ENCODE peak calls at places on chromosomes 11 and 22, in ten cellular contexts. One of them, this sample, is unnamed.

GRCh38 chr11:43992834-43993637 is 50.6 kb downstream of the C11orf96 start:
- DNase-seq in H9: no peak
- DNase-seq in pancreas: no peak
- DNase-seq in neural progenitor cell: no peak
- DNase-seq in lung: no peak
- DNase-seq in choroid plexus epithelial cell: peak; percentile 35
- DNase-seq in tibial nerve: no peak
- DNase-seq in thoracic aorta: no peak
- DNase-seq in body of pancreas: no peak
- DNase-seq in foreskin fibroblast: peak; percentile 57
- DNase-seq in this sample: no peak

GRCh38 chr22:50276143-50276542 is 6.0 kb upstream of the MAPK11 start:
- DNase-seq in H9: peak; percentile 54
- DNase-seq in pancreas: peak; percentile 59
- DNase-seq in neural progenitor cell: no peak
- DNase-seq in lung: peak; percentile 75
- DNase-seq in choroid plexus epithelial cell: peak; percentile 76
- DNase-seq in tibial nerve: peak; percentile 22
- DNase-seq in thoracic aorta: no peak
- DNase-seq in body of pancreas: peak; percentile 59
- DNase-seq in foreskin fibroblast: peak; percentile 75
- DNase-seq in this sample: peak; percentile 85

GRCh38 chr11:123302751-123303195 is 107.7 kb upstream of the CLMP start:
- DNase-seq in H9: no peak
- DNase-seq in pancreas: no peak
- DNase-seq in neural progenitor cell: peak; percentile 27
- DNase-seq in lung: no peak
- DNase-seq in choroid plexus epithelial cell: peak; percentile 55
- DNase-seq in tibial nerve: no peak
- DNase-seq in thoracic aorta: no peak
- DNase-seq in body of pancreas: no peak
- DNase-seq in foreskin fibroblast: peak; percentile 58
- DNase-seq in this sample: peak; percentile 46

GRCh38 chr11:59207988-59208432 is 4.7 kb downstream of the MPEG1 start:
- DNase-seq in H9: no peak
- DNase-seq in pancreas: peak; percentile 26
- DNase-seq in neural progenitor cell: peak; percentile 62
- DNase-seq in lung: no peak
- DNase-seq in choroid plexus epithelial cell: peak; percentile 86
- DNase-seq in tibial nerve: peak; percentile 55
- DNase-seq in thoracic aorta: no peak
- DNase-seq in body of pancreas: peak; percentile 60
- DNase-seq in foreskin fibroblast: peak; percentile 74
- DNase-seq in this sample: peak; percentile 48

GRCh38 chr22:45476814-45477213 is 25.9 kb upstream of the FBLN1 start:
- DNase-seq in H9: no peak
- DNase-seq in pancreas: no peak
- DNase-seq in neural progenitor cell: no peak
- DNase-seq in lung: no peak
- DNase-seq in choroid plexus epithelial cell: no peak
- DNase-seq in tibial nerve: peak; percentile 68
- DNase-seq in thoracic aorta: no peak
- DNase-seq in body of pancreas: no peak
- DNase-seq in foreskin fibroblast: peak; percentile 78
- DNase-seq in this sample: no peak

GRCh38 chr22:46076651-46077339 is 73.5 kb upstream of the PPARA start:
- DNase-seq in H9: no peak
- DNase-seq in pancreas: no peak
- DNase-seq in neural progenitor cell: no peak
- DNase-seq in lung: peak; percentile 57
- DNase-seq in choroid plexus epithelial cell: peak; percentile 44
- DNase-seq in tibial nerve: no peak
- DNase-seq in thoracic aorta: no peak
- DNase-seq in body of pancreas: peak; percentile 64
- DNase-seq in foreskin fibroblast: peak; percentile 87
- DNase-seq in this sample: no peak

GRCh38 chr11:60872124-60872951 is 5.0 kb downstream of the ZP1 start:
- DNase-seq in H9: no peak
- DNase-seq in pancreas: no peak
- DNase-seq in neural progenitor cell: no peak
- DNase-seq in lung: no peak
- DNase-seq in choroid plexus epithelial cell: peak; percentile 91
- DNase-seq in tibial nerve: peak; percentile 80
- DNase-seq in thoracic aorta: no peak
- DNase-seq in body of pancreas: no peak
- DNase-seq in foreskin fibroblast: peak; percentile 90
- DNase-seq in this sample: peak; percentile 38

GRCh38 chr11:2151500-2152257 is 9.3 kb downstream of the INS start:
- DNase-seq in H9: peak; percentile 84
- DNase-seq in pancreas: peak; percentile 87
- DNase-seq in neural progenitor cell: peak; percentile 94
- DNase-seq in lung: peak; percentile 78
- DNase-seq in choroid plexus epithelial cell: peak; percentile 82
- DNase-seq in tibial nerve: peak; percentile 80
- DNase-seq in thoracic aorta: peak; percentile 11
- DNase-seq in body of pancreas: peak; percentile 87
- DNase-seq in foreskin fibroblast: peak; percentile 84
- DNase-seq in this sample: peak; percentile 81

GRCh38 chr22:47736166-47737034 is 974.0 kb downstream of the TBC1D22A start:
- DNase-seq in H9: no peak
- DNase-seq in pancreas: no peak
- DNase-seq in neural progenitor cell: no peak
- DNase-seq in lung: no peak
- DNase-seq in choroid plexus epithelial cell: no peak
- DNase-seq in tibial nerve: no peak
- DNase-seq in thoracic aorta: no peak
- DNase-seq in body of pancreas: no peak
- DNase-seq in foreskin fibroblast: no peak
- DNase-seq in this sample: no peak

GRCh38 chr11:117816846-117817212 is 7.7 kb downstream of the FXYD2 start:
- DNase-seq in H9: no peak
- DNase-seq in pancreas: no peak
- DNase-seq in neural progenitor cell: no peak
- DNase-seq in lung: no peak
- DNase-seq in choroid plexus epithelial cell: no peak
- DNase-seq in tibial nerve: no peak
- DNase-seq in thoracic aorta: no peak
- DNase-seq in body of pancreas: peak; percentile 25
- DNase-seq in foreskin fibroblast: no peak
- DNase-seq in this sample: no peak

GRCh38 chr22:40799008-40799407 is 20.1 kb downstream of the SLC25A17 start:
- DNase-seq in H9: no peak
- DNase-seq in pancreas: no peak
- DNase-seq in neural progenitor cell: no peak
- DNase-seq in lung: no peak
- DNase-seq in choroid plexus epithelial cell: no peak
- DNase-seq in tibial nerve: no peak
- DNase-seq in thoracic aorta: no peak
- DNase-seq in body of pancreas: no peak
- DNase-seq in foreskin fibroblast: no peak
- DNase-seq in this sample: no peak

GRCh38 chr11:70397983-70398833 is at the start of gene CTTN:
- DNase-seq in H9: peak; percentile 96
- DNase-seq in pancreas: peak; percentile 85
- DNase-seq in neural progenitor cell: peak; percentile 98
- DNase-seq in lung: peak; percentile 75
- DNase-seq in choroid plexus epithelial cell: peak; percentile 89
- DNase-seq in tibial nerve: peak; percentile 77
- DNase-seq in thoracic aorta: peak; percentile 38
- DNase-seq in body of pancreas: peak; percentile 86
- DNase-seq in foreskin fibroblast: peak; percentile 91
- DNase-seq in this sample: peak; percentile 96

GRCh38 chr11:114304969-114305368 is 8.8 kb downstream of the NNMT start:
- DNase-seq in H9: no peak
- DNase-seq in pancreas: no peak
- DNase-seq in neural progenitor cell: no peak
- DNase-seq in lung: no peak
- DNase-seq in choroid plexus epithelial cell: no peak
- DNase-seq in tibial nerve: no peak
- DNase-seq in thoracic aorta: no peak
- DNase-seq in body of pancreas: no peak
- DNase-seq in foreskin fibroblast: no peak
- DNase-seq in this sample: no peak

GRCh38 chr11:73100578-73100977 is 41.5 kb downstream of the FCHSD2 start:
- DNase-seq in H9: no peak
- DNase-seq in pancreas: no peak
- DNase-seq in neural progenitor cell: no peak
- DNase-seq in lung: no peak
- DNase-seq in choroid plexus epithelial cell: no peak
- DNase-seq in tibial nerve: no peak
- DNase-seq in thoracic aorta: no peak
- DNase-seq in body of pancreas: no peak
- DNase-seq in foreskin fibroblast: no peak
- DNase-seq in this sample: no peak
- TF ChIP-seq CTCF in H9: no peak
- TF ChIP-seq CTCF in pancreas: no peak
- TF ChIP-seq CTCF in neural progenitor cell: no peak
- TF ChIP-seq CTCF in lung: no peak
- TF ChIP-seq CTCF in choroid plexus epithelial cell: no peak
- TF ChIP-seq CTCF in tibial nerve: no peak
- TF ChIP-seq CTCF in thoracic aorta: no peak
- TF ChIP-seq CTCF in body of pancreas: no peak
- TF ChIP-seq CTCF in foreskin fibroblast: no peak
- TF ChIP-seq CTCF in this sample: no peak

DNA sequence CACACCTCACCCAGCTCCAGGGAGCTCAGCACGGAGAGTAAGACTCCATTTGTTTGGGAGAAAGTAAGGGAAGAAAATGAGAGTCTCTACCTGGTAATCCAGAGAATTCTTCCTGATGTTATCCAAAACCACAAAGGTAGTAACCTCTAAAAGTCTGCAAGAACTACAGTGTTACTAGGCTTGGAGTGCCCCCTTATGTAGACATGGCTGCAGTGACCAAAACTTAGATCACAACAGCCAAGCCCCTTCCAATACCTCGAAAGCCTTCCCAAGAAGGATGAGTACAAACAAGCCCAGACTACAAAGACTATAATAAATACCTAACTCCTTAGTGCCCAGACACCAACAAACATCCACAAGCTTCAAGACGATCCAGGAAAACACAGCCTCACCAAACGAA is 4.9 kb downstream of the UBE2L6 start:
- DNase-seq in H9: no peak
- DNase-seq in pancreas: no peak
- DNase-seq in neural progenitor cell: no peak
- DNase-seq in lung: no peak
- DNase-seq in choroid plexus epithelial cell: no peak
- DNase-seq in tibial nerve: no peak
- DNase-seq in thoracic aorta: no peak
- DNase-seq in body of pancreas: no peak
- DNase-seq in foreskin fibroblast: no peak
- DNase-seq in this sample: no peak
- TF ChIP-seq CTCF in H9: peak; percentile 65
- TF ChIP-seq CTCF in pancreas: no peak
- TF ChIP-seq CTCF in neural progenitor cell: peak; percentile 41
- TF ChIP-seq CTCF in lung: no peak
- TF ChIP-seq CTCF in choroid plexus epithelial cell: no peak
- TF ChIP-seq CTCF in tibial nerve: no peak
- TF ChIP-seq CTCF in thoracic aorta: no peak
- TF ChIP-seq CTCF in body of pancreas: no peak
- TF ChIP-seq CTCF in foreskin fibroblast: no peak
- TF ChIP-seq CTCF in this sample: no peak

GRCh38 chr22:17205432-17205831 is 13.8 kb downstream of the ADA2 start:
- DNase-seq in H9: no peak
- DNase-seq in pancreas: no peak
- DNase-seq in neural progenitor cell: no peak
- DNase-seq in lung: no peak
- DNase-seq in choroid plexus epithelial cell: no peak
- DNase-seq in tibial nerve: no peak
- DNase-seq in thoracic aorta: no peak
- DNase-seq in body of pancreas: no peak
- DNase-seq in foreskin fibroblast: no peak
- DNase-seq in this sample: peak; percentile 59

GRCh38 chr22:17198188-17199130 is 20.8 kb downstream of the ADA2 start:
- DNase-seq in H9: peak; percentile 93
- DNase-seq in pancreas: no peak
- DNase-seq in neural progenitor cell: peak; percentile 98
- DNase-seq in lung: no peak
- DNase-seq in choroid plexus epithelial cell: peak; percentile 23
- DNase-seq in tibial nerve: no peak
- DNase-seq in thoracic aorta: no peak
- DNase-seq in body of pancreas: no peak
- DNase-seq in foreskin fibroblast: no peak
- DNase-seq in this sample: no peak

GRCh38 chr22:17199131-17199731 is 20.0 kb downstream of the ADA2 start:
- DNase-seq in H9: peak; percentile 85
- DNase-seq in pancreas: no peak
- DNase-seq in neural progenitor cell: peak; percentile 90
- DNase-seq in lung: no peak
- DNase-seq in choroid plexus epithelial cell: peak; percentile 42
- DNase-seq in tibial nerve: peak; percentile 30
- DNase-seq in thoracic aorta: no peak
- DNase-seq in body of pancreas: no peak
- DNase-seq in foreskin fibroblast: peak; percentile 80
- DNase-seq in this sample: no peak

GRCh38 chr22:17201285-17201945 is 17.8 kb downstream of the ADA2 start:
- DNase-seq in H9: no peak
- DNase-seq in pancreas: peak; percentile 17
- DNase-seq in neural progenitor cell: peak; percentile 32
- DNase-seq in lung: no peak
- DNase-seq in choroid plexus epithelial cell: peak; percentile 59
- DNase-seq in tibial nerve: no peak
- DNase-seq in thoracic aorta: no peak
- DNase-seq in body of pancreas: no peak
- DNase-seq in foreskin fibroblast: peak; percentile 42
- DNase-seq in this sample: peak; percentile 32
- TF ChIP-seq CTCF in H9: peak; percentile 58
- TF ChIP-seq CTCF in pancreas: no peak
- TF ChIP-seq CTCF in neural progenitor cell: peak; percentile 35
- TF ChIP-seq CTCF in lung: no peak
- TF ChIP-seq CTCF in choroid plexus epithelial cell: peak; percentile 53
- TF ChIP-seq CTCF in tibial nerve: no peak
- TF ChIP-seq CTCF in thoracic aorta: no peak
- TF ChIP-seq CTCF in body of pancreas: peak; percentile 45
- TF ChIP-seq CTCF in foreskin fibroblast: peak; percentile 12
- TF ChIP-seq CTCF in this sample: no peak

DNA sequence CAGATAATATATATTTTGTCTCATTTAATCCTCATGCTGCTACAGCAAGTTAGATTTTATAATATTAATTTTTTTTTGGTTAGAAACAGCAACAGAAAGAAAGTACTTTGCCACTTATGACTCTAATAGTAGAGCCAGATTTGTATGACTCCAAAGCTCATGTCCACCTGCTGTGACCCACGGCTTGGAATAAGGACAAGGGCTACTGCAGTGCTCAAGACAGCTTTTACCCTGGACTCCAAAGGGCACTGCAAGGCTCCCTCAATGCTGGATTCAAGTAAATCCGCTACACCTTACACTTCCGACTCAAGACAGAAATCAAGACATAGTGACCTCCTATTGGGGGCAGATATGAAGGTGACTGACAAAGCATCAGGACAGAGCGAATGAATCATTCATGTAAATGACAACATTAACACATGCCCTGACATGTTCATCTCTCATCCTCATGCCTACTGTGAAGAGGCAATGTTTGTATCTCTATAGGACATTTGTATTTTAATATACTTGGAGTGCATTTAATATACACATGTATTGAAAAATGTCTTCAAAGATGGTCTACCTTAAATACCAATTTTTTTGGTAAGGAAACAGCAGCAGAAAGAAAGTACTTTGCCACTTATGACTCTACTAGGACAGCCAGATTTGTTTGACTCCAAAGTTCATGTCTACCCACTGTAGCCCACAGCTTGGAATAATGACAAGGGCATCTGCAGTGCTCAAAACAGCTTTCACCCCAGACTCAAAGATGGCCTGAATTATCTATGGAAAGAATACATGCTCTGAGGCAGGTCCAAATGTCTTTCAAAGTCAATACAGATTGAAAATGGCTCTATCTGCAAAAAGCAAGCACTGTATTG is 375.6 kb upstream of the CCDC90B start:
- DNase-seq in H9: no peak
- DNase-seq in pancreas: no peak
- DNase-seq in neural progenitor cell: no peak
- DNase-seq in lung: no peak
- DNase-seq in choroid plexus epithelial cell: no peak
- DNase-seq in tibial nerve: no peak
- DNase-seq in thoracic aorta: no peak
- DNase-seq in body of pancreas: no peak
- DNase-seq in foreskin fibroblast: no peak
- DNase-seq in this sample: no peak
- TF ChIP-seq CTCF in H9: no peak
- TF ChIP-seq CTCF in pancreas: no peak
- TF ChIP-seq CTCF in neural progenitor cell: no peak
- TF ChIP-seq CTCF in lung: no peak
- TF ChIP-seq CTCF in choroid plexus epithelial cell: no peak
- TF ChIP-seq CTCF in tibial nerve: no peak
- TF ChIP-seq CTCF in thoracic aorta: no peak
- TF ChIP-seq CTCF in body of pancreas: no peak
- TF ChIP-seq CTCF in foreskin fibroblast: no peak
- TF ChIP-seq CTCF in this sample: no peak